ENCODE peak calls at places on chromosome 15, in six cellular contexts. V is IMR-90, P is mesenchymal stem cell, T is H9, K is neuronal stem cell, E is mesendoderm. A is an unnamed sample.

GRCh38 chr15:31343831-31344230 is 17.2 kb downstream of the KLF13 start:
- DNase-seq in V (no peak), P (no peak), T (no peak), E (no peak), K (no peak), A (no peak)

GRCh38 chr15:98121957-98122356 is 161.5 kb downstream of the ARRDC4 start:
- DNase-seq in P (peak; percentile 30), T (no peak), K (no peak), E (peak; percentile 50), V (no peak), A (no peak)

GRCh38 chr15:85800460-85801123 is 5.9 kb upstream of the KLHL25 start:
- DNase-seq in T (peak; percentile 59), E (peak; percentile 73), K (no peak), V (peak; percentile 61), P (peak; percentile 43), A (no peak)

GRCh38 chr15:70427531-70428120 is 329.9 kb upstream of the TLE3 start:
- DNase-seq in P (no peak), E (peak; percentile 58), T (no peak), K (no peak), V (no peak), A (no peak)

GRCh38 chr15:90609254-90610185 is 79.8 kb downstream of the CRTC3 start:
- DNase-seq in V (peak; percentile 51), E (peak; percentile 53), K (no peak), P (no peak), T (no peak), A (no peak)

GRCh38 chr15:70855764-70856163 is 1.8 kb upstream of the LARP6 start:
- DNase-seq in P (no peak), T (no peak), K (no peak), V (peak; percentile 22), E (no peak), A (no peak)

GRCh38 chr15:61367953-61368352 is 138.9 kb upstream of the RORA start:
- DNase-seq in V (no peak), E (peak; percentile 52), P (no peak), T (peak; percentile 36), K (no peak), A (no peak)

GRCh38 chr15:37102315-37103021 is 2.1 kb upstream of the MEIS2 start:
- DNase-seq in V (peak; percentile 33), T (peak; percentile 70), E (peak; percentile 81), K (peak; percentile 49), P (peak; percentile 55), A (peak; percentile 67)

GRCh38 chr15:91589360-91589759 is 264.1 kb upstream of the SLCO3A1 start:
- DNase-seq in T (no peak), K (no peak), V (no peak), P (no peak), E (peak; percentile 18), A (no peak)

GRCh38 chr15:90864507-90864906 is 3.9 kb upstream of the FURIN start:
- DNase-seq in P (no peak), V (no peak), T (peak; percentile 50), K (no peak), E (peak; percentile 27), A (no peak)

GRCh38 chr15:65400760-65401606 is 21.8 kb downstream of the IGDCC4 start:
- DNase-seq in T (peak; percentile 94), V (peak; percentile 72), K (peak; percentile 85), E (peak; percentile 96), P (peak; percentile 83), A (peak; percentile 78)

GRCh38 chr15:22786868-22787698 is 639 bp downstream of the NIPA1 start:
- DNase-seq in K (peak; percentile 35), V (no peak), P (peak; percentile 44), T (peak; percentile 45), E (peak; percentile 59), A (no peak)

GRCh38 chr15:22788004-22788403 is 1.6 kb downstream of the NIPA1 start:
- DNase-seq in E (no peak), P (no peak), V (no peak), T (no peak), K (no peak), A (no peak)
- H2BK15ac ChIP-seq in E (no peak overlapping the region), P (no peak overlapping the region), V (no peak overlapping the region), T (no peak overlapping the region), K (no peak overlapping the region), A (no peak overlapping the region)

GRCh38 chr15:87597346-87598052 is 659.0 kb downstream of the NTRK3 start:
- DNase-seq in P (peak; percentile 32), E (peak; percentile 27), V (no peak), K (no peak), T (no peak), A (no peak)
- H2BK15ac ChIP-seq in P (no peak overlapping the region), E (no peak overlapping the region), V (no peak overlapping the region), K (no peak overlapping the region), T (no peak overlapping the region), A (no peak overlapping the region)

GRCh38 chr15:74156678-74157411 is 16.7 kb upstream of the ISLR start:
- DNase-seq in E (no peak), P (peak; percentile 79), T (peak; percentile 22), K (no peak), V (no peak), A (no peak)
- H2BK15ac ChIP-seq in E (no peak overlapping the region), P (no peak overlapping the region), T (no peak overlapping the region), K (no peak overlapping the region), V (no peak overlapping the region), A (no peak overlapping the region)

DNA sequence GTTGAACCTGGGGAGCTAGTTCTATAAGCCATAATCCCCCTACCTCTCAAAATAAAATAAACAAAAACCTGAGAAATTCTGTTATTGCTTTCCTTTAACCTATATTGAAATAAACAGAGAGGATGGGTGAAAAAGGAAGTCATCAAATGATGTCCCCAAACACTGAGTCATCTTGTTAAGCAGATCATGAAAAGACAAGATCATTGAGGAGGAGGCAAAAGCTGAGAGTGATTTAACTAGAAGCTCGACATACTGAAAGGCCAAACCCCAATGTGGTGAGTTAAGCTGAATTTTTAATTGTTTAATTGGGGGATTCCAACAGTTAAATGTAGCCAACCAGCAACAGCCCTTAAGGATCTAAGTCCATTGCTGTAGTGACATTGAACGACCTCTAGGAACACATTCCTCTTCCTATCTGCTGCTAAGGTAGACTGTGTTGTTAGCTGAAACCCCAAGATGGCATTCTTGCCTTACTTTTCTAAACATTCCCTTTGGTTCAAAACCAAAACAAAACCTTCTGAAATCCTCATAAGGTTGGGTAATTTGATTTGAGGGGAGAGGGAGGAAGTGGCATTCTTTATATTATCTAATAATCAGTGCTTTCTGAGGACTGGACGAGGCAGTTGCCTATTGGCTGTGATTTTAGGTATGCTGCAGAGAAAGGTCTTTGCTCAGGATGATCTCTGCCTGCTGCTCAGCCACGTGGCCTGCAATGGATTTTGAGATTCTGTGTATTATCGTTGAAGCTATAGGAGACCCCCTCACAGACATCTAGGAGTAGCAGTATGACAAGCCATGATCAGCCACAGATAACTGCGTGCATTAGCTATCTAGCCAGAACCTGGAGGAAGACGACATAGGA is 62.7 kb upstream of the BNIP2 start:
- DNase-seq in T (no peak), K (peak; percentile 9), E (peak; percentile 83), V (no peak), P (no peak), A (no peak)
- H2BK15ac ChIP-seq in T (no peak overlapping the region), K (no peak overlapping the region), E (no peak overlapping the region), V (no peak overlapping the region), P (no peak overlapping the region), A (no peak overlapping the region)

DNA sequence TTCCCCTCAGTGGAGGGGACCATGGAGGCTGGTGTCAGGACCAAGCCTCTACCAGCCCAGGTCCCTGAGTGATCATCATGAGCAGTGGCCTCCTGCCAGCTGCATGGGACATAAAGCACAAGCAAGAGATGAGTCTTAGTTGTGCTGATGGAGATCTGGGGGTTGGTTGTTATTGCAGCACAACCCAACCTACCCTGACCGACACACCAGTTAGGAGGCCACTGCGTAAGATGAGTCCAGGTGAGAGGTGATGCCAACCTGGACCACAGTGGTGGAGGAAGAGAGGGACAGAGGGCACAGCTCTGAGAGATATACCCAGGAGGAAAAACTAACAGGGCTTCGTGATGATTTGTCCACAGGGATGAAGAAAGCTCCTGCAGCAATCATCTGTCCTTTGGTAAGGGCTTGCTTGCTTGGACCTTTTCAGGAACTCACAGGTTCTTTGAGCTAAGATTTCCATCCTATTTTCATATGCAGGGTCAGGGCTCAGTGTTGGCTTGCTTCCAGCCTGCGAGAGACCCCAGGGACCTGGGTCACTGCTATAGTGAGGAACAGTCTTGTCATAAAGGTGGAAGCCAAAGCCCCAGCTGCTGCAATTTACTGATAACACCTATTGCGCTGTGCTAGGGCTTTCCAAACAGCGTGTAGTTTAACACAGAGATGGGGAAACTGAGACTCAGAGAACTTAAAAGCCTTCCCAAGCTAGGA is 8.1 kb downstream of the RASGRF1 start:
- DNase-seq in E (no peak), K (no peak), P (no peak), T (no peak), V (no peak), A (no peak)
- H2BK15ac ChIP-seq in E (no peak overlapping the region), K (no peak overlapping the region), P (no peak overlapping the region), T (no peak overlapping the region), V (no peak overlapping the region), A (no peak overlapping the region)

DNA sequence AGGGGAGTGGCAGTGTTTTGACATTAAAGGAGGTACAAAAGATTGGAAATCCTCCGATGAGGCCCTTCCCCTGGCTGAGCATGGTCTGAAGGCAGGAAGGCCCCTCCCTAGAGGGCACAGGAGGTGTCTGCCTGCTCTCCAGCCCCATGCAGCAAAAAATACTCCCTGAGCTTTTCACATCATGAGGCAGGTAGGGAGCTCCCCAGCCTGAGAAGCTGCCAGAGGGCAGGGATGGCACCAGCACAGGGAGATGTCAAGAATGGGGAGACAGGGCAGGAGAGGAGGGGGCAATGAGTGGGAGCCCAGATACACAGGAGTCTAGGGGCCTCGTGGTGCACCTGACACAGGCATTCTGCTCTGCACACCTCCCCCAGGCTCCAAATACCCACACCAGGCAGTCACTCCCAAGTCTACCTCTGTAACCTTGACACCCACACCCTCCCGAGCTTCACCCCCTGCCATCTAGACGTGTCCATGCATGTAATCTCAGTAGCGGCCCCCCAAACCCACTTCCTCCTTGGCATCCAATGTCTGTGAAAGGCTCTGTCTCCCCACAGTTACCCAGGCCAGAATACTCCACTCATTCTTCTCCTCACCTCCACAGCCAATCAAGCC is 22.9 kb downstream of the GRAMD2A start:
- DNase-seq in T (no peak), K (no peak), E (no peak), P (no peak), V (no peak), A (no peak)
- H2BK15ac ChIP-seq in T (no peak overlapping the region), K (no peak overlapping the region), E (no peak overlapping the region), P (no peak overlapping the region), V (no peak overlapping the region), A (no peak overlapping the region)

DNA sequence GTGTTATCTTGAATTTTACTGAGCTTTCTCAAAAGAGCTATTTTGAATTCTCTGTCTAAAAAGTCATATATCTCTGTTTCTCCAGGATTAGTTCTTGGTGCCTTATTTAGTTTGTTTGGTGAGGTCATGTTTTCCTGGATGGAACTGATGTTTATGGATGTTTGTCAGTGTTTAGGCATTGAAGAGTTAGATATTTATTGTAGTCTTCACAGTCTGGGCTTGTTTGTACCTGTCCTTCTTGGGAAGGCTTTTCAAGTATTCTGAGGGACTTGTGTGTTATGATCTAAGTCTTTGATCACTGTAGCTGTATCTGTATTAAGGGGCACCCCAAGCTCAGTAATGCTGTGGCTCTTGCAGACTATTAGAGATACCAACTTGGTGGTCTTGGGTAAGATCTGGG is 10.6 kb upstream of the RAD51 start:
- DNase-seq in P (no peak), E (no peak), T (no peak), K (no peak), V (no peak), A (no peak)
- H2BK15ac ChIP-seq in P (no peak overlapping the region), E (no peak overlapping the region), T (no peak overlapping the region), K (no peak overlapping the region), V (no peak overlapping the region), A (no peak overlapping the region)